ENCODE peak calls at places on chromosomes 1 and 21, in six cellular contexts. B is RCC 7860; T is Kasumi-1; C is activated CD4-positive, alpha-beta T cell treated with anti-CD3 and anti-CD28 coated beads, Interleukin-2, amount 50 U/mL, for 24 hours; J is T-cell; L is activated T-helper 9 cell treated with anti-CD3 and anti-CD28 coated beads, Interleukin-2, amount 50 U/mL, for 16 hours. E is an unnamed sample.

GRCh38 chr1:178484698-178485225 is 12.0 kb downstream of the CLEC20A start:
- DNase-seq in B (no peak), L (no peak), T (no peak), C (no peak), J (no peak), E (no peak)

GRCh38 chr1:172779501-172779900 is 120.6 kb downstream of the FASLG start:
- DNase-seq in B (no peak), C (no peak), J (no peak), L (no peak), T (no peak), E (no peak)

GRCh38 chr1:1947493-1947892 is 28.4 kb upstream of the TMEM52 start:
- DNase-seq in J (no peak), B (no peak), L (no peak), C (no peak), T (no peak), E (no peak)

GRCh38 chr1:241608379-241609033 is 31.7 kb downstream of the CHML start:
- DNase-seq in L (no peak), C (no peak), T (no peak), J (no peak), B (peak), E (no peak)

GRCh38 chr1:15684042-15684461 is at the start of gene PLEKHM2:
- DNase-seq in L (peak), B (no peak), T (peak), C (peak), J (peak), E (peak)

GRCh38 chr21:21668198-21668597 is 670.0 kb downstream of the NCAM2 start:
- DNase-seq in B (no peak), T (no peak), C (no peak), L (no peak), J (no peak), E (no peak)

GRCh38 chr1:42266253-42267135 is 68.5 kb downstream of the FOXJ3 start:
- DNase-seq in T (no peak), B (no peak), C (no peak), J (no peak), L (no peak), E (no peak)

GRCh38 chr1:201153474-201154388 is 543 bp downstream of the TMEM9 start:
- DNase-seq in B (peak), T (peak), J (no peak), C (no peak), L (no peak), E (no peak)

GRCh38 chr1:165924096-165924495 is 96.7 kb downstream of the UCK2 start:
- DNase-seq in L (no peak), J (no peak), B (no peak), C (no peak), T (no peak), E (no peak)

GRCh38 chr1:51558375-51558924 is 39.4 kb upstream of the EPS15 start:
- DNase-seq in B (peak), C (no peak), J (no peak), L (no peak), T (no peak), E (no peak)

GRCh38 chr1:157691285-157691920 is 9.2 kb downstream of the FCRL3 start:
- DNase-seq in T (peak), C (no peak), J (no peak), B (peak), L (no peak), E (no peak)

GRCh38 chr1:43241352-43241953 is 28.3 kb upstream of the TMEM125 start:
- DNase-seq in C (no peak), L (no peak), T (no peak), J (no peak), B (peak), E (no peak)

GRCh38 chr1:70628973-70629372 is 217.9 kb downstream of the CTH start:
- DNase-seq in T (no peak), C (no peak), L (no peak), J (no peak), B (no peak), E (no peak)

GRCh38 chr1:162384601-162385279 is 3.2 kb downstream of the C1orf226 start:
- DNase-seq in T (no peak), C (no peak), J (no peak), L (no peak), B (no peak), E (no peak)